ENCODE peak calls at places on chromosomes 4 and X, in eight cellular contexts. One of them, this sample, is unnamed.

GRCh38 chr4:164536829-164537228 is 217.1 kb upstream of the SMIM31 start:
- DNase-seq in omental fat pad: no peak
- DNase-seq in Peyer's patch: no peak
- DNase-seq in lower leg skin: no peak
- DNase-seq in NCI-H1436: no peak
- DNase-seq in astrocyte: peak
- DNase-seq in head of caudate nucleus: no peak
- DNase-seq in WERI-Rb-1: peak
- DNase-seq in this sample: no peak

GRCh38 chr4:76548704-76549103 is 113.7 kb downstream of the SHROOM3 start:
- DNase-seq in Peyer's patch: no peak
- DNase-seq in NCI-H1436: no peak
- DNase-seq in WERI-Rb-1: no peak
- DNase-seq in lower leg skin: no peak
- DNase-seq in head of caudate nucleus: no peak
- DNase-seq in astrocyte: no peak
- DNase-seq in omental fat pad: no peak
- DNase-seq in this sample: no peak

GRCh38 chr4:88522702-88523324 is 763 bp downstream of the PYURF start:
- DNase-seq in head of caudate nucleus: peak
- DNase-seq in WERI-Rb-1: peak
- DNase-seq in astrocyte: no peak
- DNase-seq in NCI-H1436: no peak
- DNase-seq in omental fat pad: no peak
- DNase-seq in Peyer's patch: peak
- DNase-seq in lower leg skin: peak
- DNase-seq in this sample: peak

GRCh38 chrX:118495958-118496762 is 545 bp downstream of the DOCK11 start:
- DNase-seq in lower leg skin: peak
- DNase-seq in WERI-Rb-1: peak
- DNase-seq in astrocyte: no peak
- DNase-seq in head of caudate nucleus: no peak
- DNase-seq in omental fat pad: no peak
- DNase-seq in NCI-H1436: peak
- DNase-seq in Peyer's patch: peak
- DNase-seq in this sample: peak

GRCh38 chr4:97548943-97549583 is 594.2 kb downstream of the STPG2 start:
- DNase-seq in Peyer's patch: no peak
- DNase-seq in omental fat pad: no peak
- DNase-seq in astrocyte: no peak
- DNase-seq in NCI-H1436: no peak
- DNase-seq in lower leg skin: no peak
- DNase-seq in head of caudate nucleus: no peak
- DNase-seq in WERI-Rb-1: no peak
- DNase-seq in this sample: no peak

GRCh38 chr4:151015458-151016344 is 617 bp upstream of the LRBA start:
- DNase-seq in astrocyte: peak
- DNase-seq in Peyer's patch: peak
- DNase-seq in head of caudate nucleus: peak
- DNase-seq in NCI-H1436: peak
- DNase-seq in lower leg skin: peak
- DNase-seq in WERI-Rb-1: peak
- DNase-seq in omental fat pad: peak
- DNase-seq in this sample: peak

GRCh38 chr4:56505269-56506109 is at the start of gene ARL9:
- DNase-seq in omental fat pad: no peak
- DNase-seq in astrocyte: peak
- DNase-seq in WERI-Rb-1: no peak
- DNase-seq in Peyer's patch: peak
- DNase-seq in lower leg skin: peak
- DNase-seq in NCI-H1436: no peak
- DNase-seq in head of caudate nucleus: peak
- DNase-seq in this sample: peak

GRCh38 chrX:1661048-1661921 is 46.4 kb downstream of the ASMT start:
- DNase-seq in Peyer's patch: peak
- DNase-seq in head of caudate nucleus: peak
- DNase-seq in omental fat pad: no peak
- DNase-seq in NCI-H1436: peak
- DNase-seq in astrocyte: no peak
- DNase-seq in lower leg skin: peak
- DNase-seq in WERI-Rb-1: peak
- DNase-seq in this sample: peak

GRCh38 chrX:136710324-136710951 is 62.5 kb downstream of the CD40LG start:
- DNase-seq in WERI-Rb-1: no peak
- DNase-seq in lower leg skin: no peak
- DNase-seq in omental fat pad: no peak
- DNase-seq in NCI-H1436: no peak
- DNase-seq in head of caudate nucleus: no peak
- DNase-seq in astrocyte: no peak
- DNase-seq in Peyer's patch: no peak
- DNase-seq in this sample: no peak

GRCh38 chrX:150680974-150681373 is 12.2 kb upstream of the MTMR1 start:
- DNase-seq in head of caudate nucleus: no peak
- DNase-seq in NCI-H1436: peak
- DNase-seq in omental fat pad: no peak
- DNase-seq in Peyer's patch: no peak
- DNase-seq in lower leg skin: no peak
- DNase-seq in astrocyte: no peak
- DNase-seq in WERI-Rb-1: peak
- DNase-seq in this sample: no peak

GRCh38 chr4:12120968-12121367 is 692.3 kb upstream of the HS3ST1 start:
- DNase-seq in astrocyte: no peak
- DNase-seq in WERI-Rb-1: no peak
- DNase-seq in head of caudate nucleus: no peak
- DNase-seq in lower leg skin: no peak
- DNase-seq in NCI-H1436: no peak
- DNase-seq in omental fat pad: no peak
- DNase-seq in Peyer's patch: no peak
- DNase-seq in this sample: no peak

GRCh38 chrX:19563746-19564145 is 48.4 kb upstream of the MAP3K15 start:
- DNase-seq in omental fat pad: no peak
- DNase-seq in NCI-H1436: no peak
- DNase-seq in astrocyte: no peak
- DNase-seq in head of caudate nucleus: no peak
- DNase-seq in lower leg skin: no peak
- DNase-seq in WERI-Rb-1: no peak
- DNase-seq in Peyer's patch: no peak
- DNase-seq in this sample: no peak

GRCh38 chr4:130403221-130403620 is 1307.3 kb downstream of the C4orf33 start:
- DNase-seq in Peyer's patch: no peak
- DNase-seq in astrocyte: no peak
- DNase-seq in WERI-Rb-1: peak
- DNase-seq in head of caudate nucleus: no peak
- DNase-seq in NCI-H1436: no peak
- DNase-seq in lower leg skin: no peak
- DNase-seq in omental fat pad: no peak
- DNase-seq in this sample: no peak

This sample was measured in globus pallidus.